ENCODE peak calls at places on chromosomes 7 and 10, in ten cellular contexts. Z is bronchial epithelial cell; A is GM06990; W is HEK293T; G is nucleus accumbens; V is epithelial cell of esophagus; S is NAMALWA; C is stimulated activated CD8-positive, alpha-beta memory T cell treated with anti-CD3 and anti-CD28 coated beads, Interleukin-15, amount 100 ng/mL, for 24 hours; R is NCI-H1694; U is endothelial cell. O is an unnamed sample.

GRCh38 chr7:99270702-99271101 is 1.9 kb upstream of the MYH16 start:
- DNase-seq in G (no peak), Z (peak), V (peak), R (no peak), C (no peak), U (no peak), A (no peak), W (no peak), S (no peak), O (no peak)

GRCh38 chr7:123797673-123798526 is 47.1 kb upstream of the HYAL4 start:
- DNase-seq in Z (peak), U (no peak), V (peak), S (peak), C (no peak), A (peak), R (peak), W (peak), G (no peak), O (peak)

GRCh38 chr7:134671670-134672069 is 25.0 kb downstream of the BPGM start:
- DNase-seq in C (no peak), R (no peak), S (no peak), W (no peak), V (no peak), G (no peak), A (no peak), Z (no peak), U (no peak), O (no peak)

GRCh38 chr10:132659206-132660091 is 121.9 kb downstream of the INPP5A start:
- DNase-seq in A (no peak), S (no peak), Z (no peak), G (no peak), C (no peak), U (no peak), V (no peak), W (no peak), R (no peak), O (no peak)

GRCh38 chr10:69317175-69318086 is 39.1 kb downstream of the HK1 start:
- DNase-seq in G (no peak), C (no peak), R (no peak), V (peak), A (peak), U (no peak), W (no peak), S (peak), Z (peak), O (no peak)

GRCh38 chr10:9010093-9010492 is 955.6 kb downstream of the GATA3 start:
- DNase-seq in A (no peak), G (no peak), C (no peak), S (no peak), R (no peak), U (no peak), W (no peak), Z (no peak), V (peak), O (no peak)

GRCh38 chr7:1716263-1717094 is 46.4 kb downstream of the ELFN1 start:
- DNase-seq in U (no peak), V (peak), G (no peak), W (no peak), C (no peak), R (no peak), Z (peak), A (no peak), S (no peak), O (no peak)

GRCh38 chr7:151368136-151368571 is 26.5 kb downstream of the NUB1 start:
- DNase-seq in V (peak), U (peak), C (peak), S (peak), W (peak), A (peak), R (peak), G (no peak), Z (peak), O (peak)

GRCh38 chr7:156820445-156821063 is 72.4 kb downstream of the LMBR1 start:
- DNase-seq in W (no peak), A (no peak), G (no peak), U (no peak), V (no peak), Z (no peak), C (no peak), S (peak), R (no peak), O (no peak)

GRCh38 chr7:142557971-142558582 is 191.2 kb upstream of the PRSS1 start:
- DNase-seq in V (peak), W (peak), Z (peak), R (peak), C (no peak), G (no peak), S (peak), A (no peak), U (peak), O (peak)

GRCh38 chr10:95785317-95785716 is 29.4 kb downstream of the ENTPD1 start:
- DNase-seq in V (no peak), R (no peak), U (no peak), G (no peak), Z (no peak), S (no peak), C (no peak), W (no peak), A (peak), O (no peak)

GRCh38 chr10:633279-634245 is 55.9 kb downstream of the DIP2C start:
- DNase-seq in Z (no peak), W (no peak), G (no peak), V (no peak), S (no peak), R (no peak), C (no peak), A (no peak), U (no peak), O (no peak)

GRCh38 chr7:18693401-18693800 is 197.9 kb downstream of the HDAC9 start:
- DNase-seq in V (peak), G (no peak), A (no peak), R (no peak), S (peak), W (peak), Z (peak), C (no peak), U (peak), O (no peak)

GRCh38 chr10:43124574-43125273 is 13.5 kb upstream of the CSGALNACT2 start:
- DNase-seq in W (no peak), U (peak), V (no peak), S (no peak), A (no peak), R (no peak), C (no peak), G (no peak), Z (no peak), O (no peak)

O was measured in H1.